ENCODE peak calls at places on chromosomes 2 and 18, in six cellular contexts. One of them, this sample, is unnamed.

GRCh38 chr2:1593371-1594205 is 150.7 kb downstream of the PXDN start:
- DNase-seq in GM12864: no peak
- DNase-seq in adrenal gland: peak
- DNase-seq in ascending aorta: peak
- DNase-seq in thoracic aorta: no peak
- DNase-seq in endothelial cell: no peak
- DNase-seq in this sample: no peak

GRCh38 chr18:24546304-24546703 is 85.9 kb downstream of the HRH4 start:
- DNase-seq in ascending aorta: no peak
- DNase-seq in GM12864: no peak
- DNase-seq in thoracic aorta: no peak
- DNase-seq in endothelial cell: no peak
- DNase-seq in adrenal gland: no peak
- DNase-seq in this sample: no peak

GRCh38 chr2:73776869-73777519 is 2.9 kb downstream of the DUSP11 start:
- DNase-seq in adrenal gland: no peak
- DNase-seq in thoracic aorta: no peak
- DNase-seq in GM12864: no peak
- DNase-seq in endothelial cell: no peak
- DNase-seq in ascending aorta: no peak
- DNase-seq in this sample: no peak

GRCh38 chr2:181790716-181791649 is 100.5 kb upstream of the ITPRID2 start:
- DNase-seq in ascending aorta: no peak
- DNase-seq in thoracic aorta: no peak
- DNase-seq in endothelial cell: no peak
- DNase-seq in GM12864: peak
- DNase-seq in adrenal gland: no peak
- DNase-seq in this sample: peak

GRCh38 chr2:3654464-3655225 is 3.4 kb upstream of the ALLC start:
- DNase-seq in adrenal gland: no peak
- DNase-seq in endothelial cell: no peak
- DNase-seq in GM12864: no peak
- DNase-seq in thoracic aorta: no peak
- DNase-seq in ascending aorta: no peak
- DNase-seq in this sample: no peak

GRCh38 chr2:71474116-71474743 is 20.9 kb downstream of the DYSF start:
- DNase-seq in thoracic aorta: no peak
- DNase-seq in ascending aorta: no peak
- DNase-seq in GM12864: no peak
- DNase-seq in endothelial cell: no peak
- DNase-seq in adrenal gland: no peak
- DNase-seq in this sample: no peak

GRCh38 chr18:6414118-6414722 is 491 bp downstream of the L3MBTL4 start:
- DNase-seq in ascending aorta: peak
- DNase-seq in adrenal gland: peak
- DNase-seq in thoracic aorta: no peak
- DNase-seq in endothelial cell: peak
- DNase-seq in GM12864: no peak
- DNase-seq in this sample: peak

GRCh38 chr2:218716070-218716469 is 5.4 kb downstream of the TTLL4 start:
- DNase-seq in adrenal gland: no peak
- DNase-seq in endothelial cell: no peak
- DNase-seq in GM12864: no peak
- DNase-seq in thoracic aorta: no peak
- DNase-seq in ascending aorta: no peak
- DNase-seq in this sample: no peak

GRCh38 chr18:57029761-57030160 is 117.1 kb upstream of the BOD1L2 start:
- DNase-seq in thoracic aorta: no peak
- DNase-seq in GM12864: no peak
- DNase-seq in ascending aorta: no peak
- DNase-seq in endothelial cell: no peak
- DNase-seq in adrenal gland: no peak
- DNase-seq in this sample: no peak

GRCh38 chr18:64103979-64104378 is 44.9 kb downstream of the LINC00305 start:
- DNase-seq in ascending aorta: no peak
- DNase-seq in adrenal gland: no peak
- DNase-seq in GM12864: no peak
- DNase-seq in thoracic aorta: no peak
- DNase-seq in endothelial cell: no peak
- DNase-seq in this sample: no peak

GRCh38 chr18:78884502-78884901 is 95.1 kb upstream of the SALL3 start:
- DNase-seq in adrenal gland: no peak
- DNase-seq in GM12864: no peak
- DNase-seq in endothelial cell: no peak
- DNase-seq in thoracic aorta: no peak
- DNase-seq in ascending aorta: no peak
- DNase-seq in this sample: no peak

GRCh38 chr2:29284671-29285070 is 169.5 kb downstream of the CLIP4 start:
- DNase-seq in adrenal gland: peak
- DNase-seq in GM12864: no peak
- DNase-seq in ascending aorta: no peak
- DNase-seq in thoracic aorta: no peak
- DNase-seq in endothelial cell: no peak
- DNase-seq in this sample: no peak

DNA sequence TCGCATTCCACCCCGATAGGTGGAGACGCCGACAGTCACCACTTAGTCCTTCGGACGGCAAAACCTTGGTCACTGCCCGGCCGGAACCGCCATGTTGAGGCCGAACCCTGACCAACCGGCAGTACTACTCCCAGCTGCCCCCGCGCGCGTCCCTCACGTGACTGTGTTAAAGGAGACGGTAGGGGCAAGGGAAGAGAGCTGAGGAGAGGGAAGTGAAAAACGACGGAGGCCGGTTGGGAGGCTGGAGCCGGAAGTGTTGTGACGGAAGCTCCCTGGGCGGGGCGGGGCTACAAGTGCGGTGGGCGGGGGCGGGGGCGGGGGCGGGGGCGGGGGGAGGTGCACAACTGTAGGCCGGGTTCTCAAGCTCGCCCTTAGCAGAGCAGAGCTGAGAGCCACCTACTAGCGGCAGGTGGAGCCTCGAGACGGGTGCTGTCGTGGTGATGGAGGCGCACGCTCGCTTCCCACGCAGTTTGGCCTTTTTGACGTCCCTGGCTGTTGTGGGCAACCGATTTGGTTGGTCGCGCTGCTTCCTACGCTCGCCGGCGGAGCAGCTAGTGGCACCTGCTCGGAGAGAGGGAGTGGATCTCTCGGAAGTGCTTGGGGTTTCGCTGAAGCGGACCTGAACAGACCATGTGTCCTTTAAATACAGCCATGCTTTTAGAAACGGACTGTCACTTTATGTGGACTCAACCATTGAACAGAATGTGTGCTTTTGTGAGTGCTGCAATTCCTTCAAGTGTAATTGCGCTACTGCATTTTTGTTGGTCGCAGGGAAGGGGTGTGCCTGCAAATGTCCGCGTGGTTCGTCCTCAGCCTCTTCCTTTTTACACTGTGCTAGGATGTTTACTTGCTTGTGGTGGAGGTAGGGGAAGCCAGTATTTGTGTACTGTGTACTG is at the start of gene TRAPPC8:
- DNase-seq in ascending aorta: peak
- DNase-seq in GM12864: peak
- DNase-seq in adrenal gland: peak
- DNase-seq in endothelial cell: peak
- DNase-seq in thoracic aorta: peak
- DNase-seq in this sample: peak
- TF ChIP-seq CTCF in ascending aorta: no peak
- TF ChIP-seq CTCF in GM12864: no peak
- TF ChIP-seq CTCF in adrenal gland: no peak
- TF ChIP-seq CTCF in endothelial cell: no peak
- TF ChIP-seq CTCF in thoracic aorta: no peak
- TF ChIP-seq CTCF in this sample: peak

GRCh38 chr2:70203086-70203485 is 12.3 kb upstream of the C2orf42 start:
- DNase-seq in GM12864: no peak
- DNase-seq in thoracic aorta: no peak
- DNase-seq in adrenal gland: no peak
- DNase-seq in endothelial cell: no peak
- DNase-seq in ascending aorta: no peak
- DNase-seq in this sample: no peak

GRCh38 chr2:70201831-70202230 is 11.0 kb upstream of the C2orf42 start:
- DNase-seq in endothelial cell: no peak
- DNase-seq in thoracic aorta: no peak
- DNase-seq in ascending aorta: no peak
- DNase-seq in adrenal gland: no peak
- DNase-seq in GM12864: no peak
- DNase-seq in this sample: no peak

GRCh38 chr2:70204452-70204851 is 13.6 kb upstream of the C2orf42 start:
- DNase-seq in GM12864: no peak
- DNase-seq in endothelial cell: no peak
- DNase-seq in adrenal gland: no peak
- DNase-seq in ascending aorta: no peak
- DNase-seq in thoracic aorta: no peak
- DNase-seq in this sample: no peak

GRCh38 chr2:70201225-70201768 is 10.5 kb upstream of the C2orf42 start:
- DNase-seq in endothelial cell: no peak
- DNase-seq in GM12864: no peak
- DNase-seq in thoracic aorta: no peak
- DNase-seq in ascending aorta: no peak
- DNase-seq in adrenal gland: no peak
- DNase-seq in this sample: no peak

DNA sequence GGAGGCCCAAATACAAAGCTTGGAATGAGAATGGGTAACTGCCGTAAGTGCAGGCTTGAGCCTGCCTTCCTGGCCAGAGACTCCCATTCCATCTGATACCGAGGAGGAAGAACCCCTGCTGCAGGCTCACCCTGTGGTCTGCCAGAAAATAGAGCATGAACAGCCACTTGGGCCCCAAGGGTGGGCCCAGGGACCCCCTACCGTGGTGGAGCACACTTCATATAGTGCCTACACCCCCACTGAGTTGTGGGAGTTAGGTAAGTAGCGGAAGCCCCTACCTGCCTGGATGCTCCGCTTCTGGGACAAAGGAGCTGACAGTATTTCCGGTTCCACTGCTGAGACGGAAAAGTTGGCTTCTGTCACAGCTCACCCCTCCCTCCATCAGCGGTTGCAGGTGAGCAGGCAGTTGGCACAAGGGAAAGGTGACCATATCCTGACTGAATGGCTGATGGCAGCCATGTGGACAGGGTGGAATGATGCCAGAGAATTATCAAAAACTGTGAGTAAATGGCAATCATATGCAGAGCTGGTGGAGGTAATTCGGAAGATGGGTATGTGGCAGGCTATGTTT is 11.5 kb upstream of the C2orf42 start:
- DNase-seq in adrenal gland: no peak
- DNase-seq in ascending aorta: no peak
- DNase-seq in GM12864: no peak
- DNase-seq in endothelial cell: no peak
- DNase-seq in thoracic aorta: no peak
- DNase-seq in this sample: no peak
- TF ChIP-seq CTCF in adrenal gland: no peak
- TF ChIP-seq CTCF in ascending aorta: no peak
- TF ChIP-seq CTCF in GM12864: no peak
- TF ChIP-seq CTCF in endothelial cell: no peak
- TF ChIP-seq CTCF in thoracic aorta: no peak
- TF ChIP-seq CTCF in this sample: no peak

GRCh38 chr2:83365476-83365875 is 1093.6 kb downstream of the SUCLG1 start:
- DNase-seq in thoracic aorta: no peak
- DNase-seq in ascending aorta: no peak
- DNase-seq in GM12864: no peak
- DNase-seq in adrenal gland: no peak
- DNase-seq in endothelial cell: no peak
- DNase-seq in this sample: no peak

GRCh38 chr2:83369601-83370418 is 1089.3 kb downstream of the SUCLG1 start:
- DNase-seq in adrenal gland: no peak
- DNase-seq in endothelial cell: no peak
- DNase-seq in GM12864: no peak
- DNase-seq in thoracic aorta: no peak
- DNase-seq in ascending aorta: no peak
- DNase-seq in this sample: no peak

GRCh38 chr2:83368461-83368860 is 1090.6 kb downstream of the SUCLG1 start:
- DNase-seq in GM12864: no peak
- DNase-seq in adrenal gland: no peak
- DNase-seq in endothelial cell: no peak
- DNase-seq in thoracic aorta: no peak
- DNase-seq in ascending aorta: no peak
- DNase-seq in this sample: no peak

GRCh38 chr2:83368916-83369315 is 1090.2 kb downstream of the SUCLG1 start:
- DNase-seq in endothelial cell: no peak
- DNase-seq in adrenal gland: no peak
- DNase-seq in thoracic aorta: no peak
- DNase-seq in GM12864: no peak
- DNase-seq in ascending aorta: no peak
- DNase-seq in this sample: no peak

DNA sequence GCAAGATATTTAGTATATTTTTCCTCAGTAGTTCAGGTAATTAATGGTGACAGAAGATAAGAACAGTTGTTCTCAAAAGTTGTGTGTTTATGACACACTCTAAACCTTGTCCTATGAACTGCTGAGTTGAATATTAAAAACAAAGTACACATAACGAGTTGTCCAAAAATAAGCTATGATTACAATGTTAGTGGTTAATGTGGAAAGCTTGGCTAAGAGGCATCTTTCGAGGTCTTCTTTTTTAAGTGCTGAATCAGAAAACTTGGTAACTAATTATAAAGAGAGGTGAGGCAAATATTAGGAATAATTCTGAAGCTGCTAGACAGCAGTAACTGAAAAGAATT is 1088.7 kb downstream of the SUCLG1 start:
- DNase-seq in adrenal gland: no peak
- DNase-seq in GM12864: no peak
- DNase-seq in endothelial cell: no peak
- DNase-seq in thoracic aorta: no peak
- DNase-seq in ascending aorta: no peak
- DNase-seq in this sample: no peak
- TF ChIP-seq CTCF in adrenal gland: no peak
- TF ChIP-seq CTCF in GM12864: no peak
- TF ChIP-seq CTCF in endothelial cell: no peak
- TF ChIP-seq CTCF in thoracic aorta: no peak
- TF ChIP-seq CTCF in ascending aorta: no peak
- TF ChIP-seq CTCF in this sample: no peak

GRCh38 chr2:32277363-32277673 is 386 bp upstream of the YIPF4 start:
- DNase-seq in GM12864: no peak
- DNase-seq in endothelial cell: no peak
- DNase-seq in adrenal gland: no peak
- DNase-seq in ascending aorta: no peak
- DNase-seq in thoracic aorta: no peak
- DNase-seq in this sample: no peak
- TF ChIP-seq CTCF in GM12864: no peak
- TF ChIP-seq CTCF in endothelial cell: no peak
- TF ChIP-seq CTCF in adrenal gland: no peak
- TF ChIP-seq CTCF in ascending aorta: no peak
- TF ChIP-seq CTCF in thoracic aorta: no peak
- TF ChIP-seq CTCF in this sample: no peak